ENCODE peak calls at places on chromosome 3, in four cellular contexts. One of them, this sample, is unnamed.

GRCh38 chr3:48592519-48593087 is 2.5 kb downstream of the COL7A1 start:
- DNase-seq in stimulated activated CD8-positive, alpha-beta memory T cell treated with anti-CD3 and anti-CD28 coated beads, Interleukin-15, amount 100 ng/mL, for 24 hours: no peak
- DNase-seq in A172: peak; percentile 35
- DNase-seq in GM12892: no peak
- DNase-seq in this sample: no peak

GRCh38 chr3:14834807-14835466 is 16.2 kb downstream of the FGD5 start:
- DNase-seq in stimulated activated CD8-positive, alpha-beta memory T cell treated with anti-CD3 and anti-CD28 coated beads, Interleukin-15, amount 100 ng/mL, for 24 hours: no peak
- DNase-seq in A172: no peak
- DNase-seq in GM12892: no peak
- DNase-seq in this sample: no peak

GRCh38 chr3:13414040-13414729 is 5.9 kb downstream of the NUP210 start:
- DNase-seq in stimulated activated CD8-positive, alpha-beta memory T cell treated with anti-CD3 and anti-CD28 coated beads, Interleukin-15, amount 100 ng/mL, for 24 hours: peak; percentile 29
- DNase-seq in A172: peak; percentile 51
- DNase-seq in GM12892: peak; percentile 89
- DNase-seq in this sample: no peak

GRCh38 chr3:133474251-133474801 is 74.5 kb downstream of the BFSP2 start:
- DNase-seq in stimulated activated CD8-positive, alpha-beta memory T cell treated with anti-CD3 and anti-CD28 coated beads, Interleukin-15, amount 100 ng/mL, for 24 hours: no peak
- DNase-seq in A172: no peak
- DNase-seq in GM12892: no peak
- DNase-seq in this sample: peak; percentile 78

GRCh38 chr3:195811756-195812155 is at the start of gene MUC4:
- DNase-seq in stimulated activated CD8-positive, alpha-beta memory T cell treated with anti-CD3 and anti-CD28 coated beads, Interleukin-15, amount 100 ng/mL, for 24 hours: no peak
- DNase-seq in A172: no peak
- DNase-seq in GM12892: no peak
- DNase-seq in this sample: peak; percentile 78

GRCh38 chr3:119236756-119237155 is 3.9 kb downstream of the B4GALT4 start:
- DNase-seq in stimulated activated CD8-positive, alpha-beta memory T cell treated with anti-CD3 and anti-CD28 coated beads, Interleukin-15, amount 100 ng/mL, for 24 hours: no peak
- DNase-seq in A172: no peak
- DNase-seq in GM12892: no peak
- DNase-seq in this sample: no peak

GRCh38 chr3:58690490-58690889 is 23.9 kb upstream of the FAM3D start:
- DNase-seq in stimulated activated CD8-positive, alpha-beta memory T cell treated with anti-CD3 and anti-CD28 coated beads, Interleukin-15, amount 100 ng/mL, for 24 hours: no peak
- DNase-seq in A172: no peak
- DNase-seq in GM12892: no peak
- DNase-seq in this sample: no peak

GRCh38 chr3:118817748-118818165 is 216.9 kb downstream of the IGSF11 start:
- DNase-seq in stimulated activated CD8-positive, alpha-beta memory T cell treated with anti-CD3 and anti-CD28 coated beads, Interleukin-15, amount 100 ng/mL, for 24 hours: no peak
- DNase-seq in A172: peak; percentile 57
- DNase-seq in GM12892: no peak
- DNase-seq in this sample: peak; percentile 36

GRCh38 chr3:57397175-57398026 is 104.9 kb upstream of the ASB14 start:
- DNase-seq in stimulated activated CD8-positive, alpha-beta memory T cell treated with anti-CD3 and anti-CD28 coated beads, Interleukin-15, amount 100 ng/mL, for 24 hours: peak; percentile 5
- DNase-seq in A172: peak; percentile 63
- DNase-seq in GM12892: peak; percentile 23
- DNase-seq in this sample: peak; percentile 59

GRCh38 chr3:48560648-48561018 is 2.9 kb downstream of the UCN2 start:
- DNase-seq in stimulated activated CD8-positive, alpha-beta memory T cell treated with anti-CD3 and anti-CD28 coated beads, Interleukin-15, amount 100 ng/mL, for 24 hours: no peak
- DNase-seq in A172: peak; percentile 45
- DNase-seq in GM12892: no peak
- DNase-seq in this sample: peak; percentile 36

GRCh38 chr3:25849641-25850040 is 59.8 kb downstream of the OXSM start:
- DNase-seq in stimulated activated CD8-positive, alpha-beta memory T cell treated with anti-CD3 and anti-CD28 coated beads, Interleukin-15, amount 100 ng/mL, for 24 hours: no peak
- DNase-seq in A172: no peak
- DNase-seq in GM12892: no peak
- DNase-seq in this sample: no peak

GRCh38 chr3:9339750-9340449 is 23.0 kb upstream of the THUMPD3 start:
- DNase-seq in stimulated activated CD8-positive, alpha-beta memory T cell treated with anti-CD3 and anti-CD28 coated beads, Interleukin-15, amount 100 ng/mL, for 24 hours: no peak
- DNase-seq in A172: no peak
- DNase-seq in GM12892: no peak
- DNase-seq in this sample: peak; percentile 73

GRCh38 chr3:173066044-173066679 is 74.9 kb downstream of the SPATA16 start:
- DNase-seq in stimulated activated CD8-positive, alpha-beta memory T cell treated with anti-CD3 and anti-CD28 coated beads, Interleukin-15, amount 100 ng/mL, for 24 hours: no peak
- DNase-seq in A172: peak; percentile 48
- DNase-seq in GM12892: no peak
- DNase-seq in this sample: peak; percentile 87

GRCh38 chr3:134333522-134334181 is 40.6 kb downstream of the AMOTL2 start:
- DNase-seq in stimulated activated CD8-positive, alpha-beta memory T cell treated with anti-CD3 and anti-CD28 coated beads, Interleukin-15, amount 100 ng/mL, for 24 hours: no peak
- DNase-seq in A172: peak; percentile 80
- DNase-seq in GM12892: no peak
- DNase-seq in this sample: peak; percentile 34

GRCh38 chr3:63528325-63529000 is 124.0 kb upstream of the SNTN start:
- DNase-seq in stimulated activated CD8-positive, alpha-beta memory T cell treated with anti-CD3 and anti-CD28 coated beads, Interleukin-15, amount 100 ng/mL, for 24 hours: no peak
- DNase-seq in A172: no peak
- DNase-seq in GM12892: no peak
- DNase-seq in this sample: no peak

GRCh38 chr3:52773361-52774065 is 2.8 kb upstream of the NEK4 start:
- DNase-seq in stimulated activated CD8-positive, alpha-beta memory T cell treated with anti-CD3 and anti-CD28 coated beads, Interleukin-15, amount 100 ng/mL, for 24 hours: no peak
- DNase-seq in A172: no peak
- DNase-seq in GM12892: no peak
- DNase-seq in this sample: no peak

GRCh38 chr3:109336272-109336957 is 931 bp downstream of the DPPA4 start:
- DNase-seq in stimulated activated CD8-positive, alpha-beta memory T cell treated with anti-CD3 and anti-CD28 coated beads, Interleukin-15, amount 100 ng/mL, for 24 hours: no peak
- DNase-seq in A172: no peak
- DNase-seq in GM12892: no peak
- DNase-seq in this sample: no peak

This sample was measured in NCI-H69.